ENCODE peak calls at places on chromosomes 7 and 10, in five cellular contexts. J is AG04449, H is upper lobe of right lung, T is GM23338, N is A549. G is an unnamed sample.

GRCh38 chr10:35789996-35790395 is 147.9 kb upstream of the FZD8 start:
- DNase-seq in J (no peak), H (no peak), T (no peak), N (no peak), G (no peak)

GRCh38 chr7:84529480-84530205 is 335.1 kb upstream of the SEMA3A start:
- DNase-seq in J (no peak), H (no peak), T (no peak), N (peak), G (no peak)

GRCh38 chr10:18875480-18875879 is 173.1 kb upstream of the MALRD1 start:
- DNase-seq in J (no peak), H (no peak), T (no peak), N (no peak), G (no peak)

GRCh38 chr7:44275829-44276570 is 49.4 kb downstream of the CAMK2B start:
- DNase-seq in J (no peak), H (peak), T (peak), N (no peak), G (no peak)

GRCh38 chr7:36151921-36152755 is 916 bp upstream of the EEPD1 start:
- DNase-seq in J (no peak), H (no peak), T (no peak), N (no peak), G (no peak)

GRCh38 chr10:98391578-98391991 is 23.4 kb downstream of the PYROXD2 start:
- DNase-seq in J (no peak), H (no peak), T (no peak), N (no peak), G (peak)

GRCh38 chr7:81725496-81726117 is 44.2 kb downstream of the HGF start:
- DNase-seq in J (peak), H (no peak), T (no peak), N (peak), G (no peak)

GRCh38 chr10:103602028-103602851 is 108.7 kb downstream of the NEURL1 start:
- DNase-seq in J (no peak), H (no peak), T (no peak), N (no peak), G (no peak)

GRCh38 chr10:132109341-132110072 is 43.8 kb downstream of the JAKMIP3 start:
- DNase-seq in J (no peak), H (no peak), T (no peak), N (no peak), G (no peak)

GRCh38 chr7:67738-68395 is 124.5 kb upstream of the FAM20C start:
- DNase-seq in J (no peak), H (peak), T (peak), N (no peak), G (no peak)

GRCh38 chr10:81820418-81820817 is 54.6 kb upstream of the NRG3 start:
- DNase-seq in J (no peak), H (no peak), T (peak), N (peak), G (no peak)

GRCh38 chr10:106038246-106038645 is 1126.3 kb downstream of the SORCS1 start:
- DNase-seq in J (no peak), H (no peak), T (no peak), N (no peak), G (no peak)

GRCh38 chr10:93425861-93426260 is 56.3 kb downstream of the MYOF start:
- DNase-seq in J (no peak), H (no peak), T (no peak), N (no peak), G (no peak)

GRCh38 chr10:129888784-129889616 is 75.1 kb downstream of the EBF3 start:
- DNase-seq in J (no peak), H (no peak), T (peak), N (peak), G (no peak)

GRCh38 chr10:13450078-13450477 is 78.7 kb downstream of the BEND7 start:
- DNase-seq in J (peak), H (no peak), T (no peak), N (no peak), G (no peak)

GRCh38 chr7:46369933-46370654 is 449.0 kb upstream of the IGFBP3 start:
- DNase-seq in J (peak), H (no peak), T (no peak), N (no peak), G (no peak)

GRCh38 chr7:106166651-106167342 is 54.7 kb upstream of the SYPL1 start:
- DNase-seq in J (no peak), H (no peak), T (peak), N (peak), G (no peak)

DNA sequence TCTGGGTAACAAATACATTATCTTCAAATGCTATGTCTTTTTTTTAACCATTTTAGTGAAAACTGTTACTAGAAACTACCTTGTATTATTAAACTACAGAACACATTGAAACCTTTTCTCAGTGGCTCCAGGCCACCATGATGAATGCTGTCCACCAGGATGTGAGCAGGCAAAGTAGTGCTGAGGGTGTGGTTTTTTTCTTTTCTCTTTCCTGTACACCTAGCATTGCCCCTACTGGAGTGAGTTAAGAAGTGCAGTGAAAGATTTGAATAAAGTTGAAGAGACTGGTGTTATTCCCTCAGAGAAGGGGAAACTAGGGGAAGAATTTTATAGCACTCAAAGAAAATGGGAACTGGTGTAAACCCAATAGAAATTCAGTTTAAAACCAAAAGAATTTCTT is 120.0 kb upstream of the SAMD8 start:
- DNase-seq in J (no peak), H (no peak), T (peak), N (peak), G (no peak)
- TF ChIP-seq CTCF in J (no peak), H (peak), T (peak), N (peak), G (peak)

GRCh38 chr7:30983042-30983913 is 19.5 kb downstream of the GHRHR start:
- DNase-seq in J (no peak), H (peak), T (peak), N (peak), G (peak)
- H3K4me3 ChIP-seq in J (no peak), H (no peak), T (peak), N (no peak), G (no peak)

GRCh38 chr10:50362547-50363125 is 111.3 kb upstream of the ASAH2 start:
- DNase-seq in J (no peak), H (no peak), T (no peak), N (peak), G (peak)

GRCh38 chr10:50369931-50370330 is 118.6 kb upstream of the ASAH2 start:
- DNase-seq in J (no peak), H (no peak), T (no peak), N (no peak), G (no peak)

GRCh38 chr10:50361946-50362345 is 110.6 kb upstream of the ASAH2 start:
- DNase-seq in J (no peak), H (no peak), T (no peak), N (no peak), G (no peak)

GRCh38 chr10:50367732-50368131 is 116.4 kb upstream of the ASAH2 start:
- DNase-seq in J (no peak), H (no peak), T (peak), N (peak), G (no peak)
- TF ChIP-seq CTCF in J (peak), H (peak), T (peak), N (peak), G (peak)

DNA sequence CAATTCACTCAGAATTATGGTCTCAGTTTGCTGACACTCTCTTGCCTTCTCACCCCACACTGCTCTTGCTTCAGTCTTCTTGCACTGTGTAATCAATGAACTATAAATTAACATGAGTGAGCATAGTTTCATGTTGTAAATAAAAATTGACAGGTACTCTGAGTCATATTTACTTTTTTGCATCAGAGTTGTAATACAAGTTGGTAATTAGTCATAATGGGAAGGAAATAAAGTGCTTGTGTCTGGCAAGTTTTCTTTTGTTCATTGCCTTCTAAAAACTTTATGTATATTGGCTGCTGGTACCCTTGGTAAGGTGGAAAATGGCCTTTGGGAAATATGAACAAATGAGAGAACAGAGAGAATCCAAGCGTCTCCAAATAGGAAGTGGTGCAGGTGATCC is 169.3 kb upstream of the MAGI2 start:
- DNase-seq in J (no peak), H (no peak), T (no peak), N (no peak), G (no peak)
- H3K4me3 ChIP-seq in J (no peak), H (no peak), T (no peak), N (no peak), G (no peak)

GRCh38 chr10:9193120-9193519 is 1138.6 kb downstream of the GATA3 start:
- DNase-seq in J (no peak), H (no peak), T (no peak), N (no peak), G (no peak)

GRCh38 chr10:9188022-9188810 is 1133.7 kb downstream of the GATA3 start:
- DNase-seq in J (no peak), H (no peak), T (no peak), N (peak), G (no peak)

GRCh38 chr10:9195385-9195784 is 1140.9 kb downstream of the GATA3 start:
- DNase-seq in J (no peak), H (no peak), T (no peak), N (no peak), G (no peak)

GRCh38 chr10:9189448-9189847 is 1135.0 kb downstream of the GATA3 start:
- DNase-seq in J (no peak), H (no peak), T (no peak), N (no peak), G (no peak)
- TF ChIP-seq CTCF in J (no peak), H (no peak), T (no peak), N (no peak), G (no peak)

GRCh38 chr7:140260767-140261486 is 84.1 kb upstream of the KDM7A start:
- DNase-seq in J (no peak), H (no peak), T (no peak), N (no peak), G (no peak)
- H3K4me3 ChIP-seq in J (no peak), H (no peak), T (no peak), N (no peak), G (no peak)

G was measured in GM12864.